ENCODE peak calls at places on chromosomes 3 and 15, in nine cellular contexts. One of them, this sample, is unnamed.

GRCh38 chr15:69577397-69577796 is 124.8 kb downstream of the RPLP1 start:
- DNase-seq in amniotic epithelial cell: no peak
- DNase-seq in RPMI7951: no peak
- DNase-seq in HL-60: no peak
- DNase-seq in naive thymus-derived CD4-positive, alpha-beta T cell: no peak
- DNase-seq in neural crest cell: no peak
- DNase-seq in activated CD8-positive, alpha-beta memory T cell treated with anti-CD3 and anti-CD28 coated beads for 48 hours: no peak
- DNase-seq in NB4: no peak
- DNase-seq in AG20443: no peak
- DNase-seq in this sample: no peak

GRCh38 chr15:32873292-32874114 is 155.7 kb downstream of the GREM1 start:
- DNase-seq in amniotic epithelial cell: peak; percentile 36
- DNase-seq in RPMI7951: peak; percentile 63
- DNase-seq in HL-60: no peak
- DNase-seq in naive thymus-derived CD4-positive, alpha-beta T cell: no peak
- DNase-seq in neural crest cell: no peak
- DNase-seq in activated CD8-positive, alpha-beta memory T cell treated with anti-CD3 and anti-CD28 coated beads for 48 hours: no peak
- DNase-seq in NB4: no peak
- DNase-seq in AG20443: no peak
- DNase-seq in this sample: no peak

GRCh38 chr3:167305340-167305739 is 74.8 kb downstream of the ZBBX start:
- DNase-seq in amniotic epithelial cell: no peak
- DNase-seq in RPMI7951: no peak
- DNase-seq in HL-60: no peak
- DNase-seq in naive thymus-derived CD4-positive, alpha-beta T cell: no peak
- DNase-seq in neural crest cell: no peak
- DNase-seq in activated CD8-positive, alpha-beta memory T cell treated with anti-CD3 and anti-CD28 coated beads for 48 hours: no peak
- DNase-seq in NB4: no peak
- DNase-seq in AG20443: no peak
- DNase-seq in this sample: no peak

GRCh38 chr3:194816748-194817591 is 131.3 kb downstream of the FAM43A start:
- DNase-seq in amniotic epithelial cell: no peak
- DNase-seq in RPMI7951: no peak
- DNase-seq in HL-60: no peak
- DNase-seq in naive thymus-derived CD4-positive, alpha-beta T cell: no peak
- DNase-seq in neural crest cell: no peak
- DNase-seq in activated CD8-positive, alpha-beta memory T cell treated with anti-CD3 and anti-CD28 coated beads for 48 hours: no peak
- DNase-seq in NB4: no peak
- DNase-seq in AG20443: no peak
- DNase-seq in this sample: no peak

GRCh38 chr15:73344051-73344450 is 24.7 kb downstream of the HCN4 start:
- DNase-seq in amniotic epithelial cell: peak; percentile 6
- DNase-seq in RPMI7951: peak; percentile 71
- DNase-seq in HL-60: no peak
- DNase-seq in naive thymus-derived CD4-positive, alpha-beta T cell: no peak
- DNase-seq in neural crest cell: no peak
- DNase-seq in activated CD8-positive, alpha-beta memory T cell treated with anti-CD3 and anti-CD28 coated beads for 48 hours: no peak
- DNase-seq in NB4: no peak
- DNase-seq in AG20443: peak; percentile 38
- DNase-seq in this sample: no peak

GRCh38 chr15:75043509-75044257 is 20.3 kb downstream of the PPCDC start:
- DNase-seq in amniotic epithelial cell: peak; percentile 100
- DNase-seq in RPMI7951: peak; percentile 100
- DNase-seq in HL-60: peak; percentile 86
- DNase-seq in naive thymus-derived CD4-positive, alpha-beta T cell: peak; percentile 26
- DNase-seq in neural crest cell: no peak
- DNase-seq in activated CD8-positive, alpha-beta memory T cell treated with anti-CD3 and anti-CD28 coated beads for 48 hours: no peak
- DNase-seq in NB4: peak; percentile 90
- DNase-seq in AG20443: peak; percentile 96
- DNase-seq in this sample: peak; percentile 59

GRCh38 chr3:4985330-4986174 is 6.3 kb downstream of the BHLHE40 start:
- DNase-seq in amniotic epithelial cell: peak; percentile 77
- DNase-seq in RPMI7951: peak; percentile 94
- DNase-seq in HL-60: no peak
- DNase-seq in naive thymus-derived CD4-positive, alpha-beta T cell: no peak
- DNase-seq in neural crest cell: no peak
- DNase-seq in activated CD8-positive, alpha-beta memory T cell treated with anti-CD3 and anti-CD28 coated beads for 48 hours: no peak
- DNase-seq in NB4: peak; percentile 38
- DNase-seq in AG20443: no peak
- DNase-seq in this sample: no peak

GRCh38 chr15:29874977-29875376 is 52.7 kb upstream of the TJP1 start:
- DNase-seq in amniotic epithelial cell: no peak
- DNase-seq in RPMI7951: no peak
- DNase-seq in HL-60: no peak
- DNase-seq in naive thymus-derived CD4-positive, alpha-beta T cell: no peak
- DNase-seq in neural crest cell: no peak
- DNase-seq in activated CD8-positive, alpha-beta memory T cell treated with anti-CD3 and anti-CD28 coated beads for 48 hours: no peak
- DNase-seq in NB4: no peak
- DNase-seq in AG20443: no peak
- DNase-seq in this sample: no peak

GRCh38 chr15:81115054-81115939 is 18.8 kb upstream of the CFAP161 start:
- DNase-seq in amniotic epithelial cell: no peak
- DNase-seq in RPMI7951: no peak
- DNase-seq in HL-60: no peak
- DNase-seq in naive thymus-derived CD4-positive, alpha-beta T cell: no peak
- DNase-seq in neural crest cell: no peak
- DNase-seq in activated CD8-positive, alpha-beta memory T cell treated with anti-CD3 and anti-CD28 coated beads for 48 hours: no peak
- DNase-seq in NB4: peak; percentile 37
- DNase-seq in AG20443: no peak
- DNase-seq in this sample: no peak

GRCh38 chr3:157248590-157249425 is 88.9 kb upstream of the CCNL1 start:
- DNase-seq in amniotic epithelial cell: peak; percentile 88
- DNase-seq in RPMI7951: peak; percentile 93
- DNase-seq in HL-60: peak; percentile 1
- DNase-seq in naive thymus-derived CD4-positive, alpha-beta T cell: no peak
- DNase-seq in neural crest cell: no peak
- DNase-seq in activated CD8-positive, alpha-beta memory T cell treated with anti-CD3 and anti-CD28 coated beads for 48 hours: no peak
- DNase-seq in NB4: peak; percentile 67
- DNase-seq in AG20443: peak; percentile 84
- DNase-seq in this sample: no peak

GRCh38 chr3:9692416-9692815 is 11.2 kb upstream of the CPNE9 start:
- DNase-seq in amniotic epithelial cell: no peak
- DNase-seq in RPMI7951: no peak
- DNase-seq in HL-60: no peak
- DNase-seq in naive thymus-derived CD4-positive, alpha-beta T cell: no peak
- DNase-seq in neural crest cell: no peak
- DNase-seq in activated CD8-positive, alpha-beta memory T cell treated with anti-CD3 and anti-CD28 coated beads for 48 hours: no peak
- DNase-seq in NB4: no peak
- DNase-seq in AG20443: no peak
- DNase-seq in this sample: no peak

GRCh38 chr3:85835857-85836470 is 877.2 kb downstream of the CADM2 start:
- DNase-seq in amniotic epithelial cell: no peak
- DNase-seq in RPMI7951: no peak
- DNase-seq in HL-60: no peak
- DNase-seq in naive thymus-derived CD4-positive, alpha-beta T cell: no peak
- DNase-seq in neural crest cell: no peak
- DNase-seq in activated CD8-positive, alpha-beta memory T cell treated with anti-CD3 and anti-CD28 coated beads for 48 hours: no peak
- DNase-seq in NB4: no peak
- DNase-seq in AG20443: no peak
- DNase-seq in this sample: no peak

GRCh38 chr3:17974206-17974841 is 231.9 kb upstream of the TBC1D5 start:
- DNase-seq in amniotic epithelial cell: no peak
- DNase-seq in RPMI7951: peak; percentile 13
- DNase-seq in HL-60: no peak
- DNase-seq in naive thymus-derived CD4-positive, alpha-beta T cell: no peak
- DNase-seq in neural crest cell: no peak
- DNase-seq in activated CD8-positive, alpha-beta memory T cell treated with anti-CD3 and anti-CD28 coated beads for 48 hours: no peak
- DNase-seq in NB4: peak; percentile 54
- DNase-seq in AG20443: no peak
- DNase-seq in this sample: no peak

GRCh38 chr15:31049682-31050606 is 51.6 kb downstream of the TRPM1 start:
- DNase-seq in amniotic epithelial cell: no peak
- DNase-seq in RPMI7951: no peak
- DNase-seq in HL-60: peak; percentile 41
- DNase-seq in naive thymus-derived CD4-positive, alpha-beta T cell: no peak
- DNase-seq in neural crest cell: no peak
- DNase-seq in activated CD8-positive, alpha-beta memory T cell treated with anti-CD3 and anti-CD28 coated beads for 48 hours: no peak
- DNase-seq in NB4: peak; percentile 33
- DNase-seq in AG20443: no peak
- DNase-seq in this sample: no peak

GRCh38 chr3:14458434-14459280 is 56.3 kb downstream of the SLC6A6 start:
- DNase-seq in amniotic epithelial cell: no peak
- DNase-seq in RPMI7951: no peak
- DNase-seq in HL-60: no peak
- DNase-seq in naive thymus-derived CD4-positive, alpha-beta T cell: no peak
- DNase-seq in neural crest cell: no peak
- DNase-seq in activated CD8-positive, alpha-beta memory T cell treated with anti-CD3 and anti-CD28 coated beads for 48 hours: no peak
- DNase-seq in NB4: no peak
- DNase-seq in AG20443: no peak
- DNase-seq in this sample: no peak

GRCh38 chr3:107221856-107222255 is 155.4 kb upstream of the CCDC54 start:
- DNase-seq in amniotic epithelial cell: peak; percentile 85
- DNase-seq in RPMI7951: no peak
- DNase-seq in HL-60: no peak
- DNase-seq in naive thymus-derived CD4-positive, alpha-beta T cell: no peak
- DNase-seq in neural crest cell: no peak
- DNase-seq in activated CD8-positive, alpha-beta memory T cell treated with anti-CD3 and anti-CD28 coated beads for 48 hours: no peak
- DNase-seq in NB4: no peak
- DNase-seq in AG20443: no peak
- DNase-seq in this sample: no peak

GRCh38 chr15:26875476-26875850 is 8.6 kb downstream of the GABRA5 start:
- DNase-seq in amniotic epithelial cell: no peak
- DNase-seq in RPMI7951: no peak
- DNase-seq in HL-60: no peak
- DNase-seq in naive thymus-derived CD4-positive, alpha-beta T cell: no peak
- DNase-seq in neural crest cell: no peak
- DNase-seq in activated CD8-positive, alpha-beta memory T cell treated with anti-CD3 and anti-CD28 coated beads for 48 hours: no peak
- DNase-seq in NB4: no peak
- DNase-seq in AG20443: no peak
- DNase-seq in this sample: no peak

GRCh38 chr15:98865397-98866339 is 141.9 kb downstream of the PGPEP1L start:
- DNase-seq in amniotic epithelial cell: peak; percentile 67
- DNase-seq in RPMI7951: peak; percentile 95
- DNase-seq in HL-60: no peak
- DNase-seq in naive thymus-derived CD4-positive, alpha-beta T cell: peak; percentile 48
- DNase-seq in neural crest cell: no peak
- DNase-seq in activated CD8-positive, alpha-beta memory T cell treated with anti-CD3 and anti-CD28 coated beads for 48 hours: peak; percentile 48
- DNase-seq in NB4: peak; percentile 95
- DNase-seq in AG20443: peak; percentile 85
- DNase-seq in this sample: peak; percentile 29

GRCh38 chr3:169041677-169042171 is 621.8 kb downstream of the MECOM start:
- DNase-seq in amniotic epithelial cell: peak; percentile 73
- DNase-seq in RPMI7951: peak; percentile 65
- DNase-seq in HL-60: no peak
- DNase-seq in naive thymus-derived CD4-positive, alpha-beta T cell: no peak
- DNase-seq in neural crest cell: no peak
- DNase-seq in activated CD8-positive, alpha-beta memory T cell treated with anti-CD3 and anti-CD28 coated beads for 48 hours: no peak
- DNase-seq in NB4: peak; percentile 12
- DNase-seq in AG20443: peak; percentile 50
- DNase-seq in this sample: no peak

GRCh38 chr3:68256635-68257034 is 602.2 kb upstream of the SUCLG2 start:
- DNase-seq in amniotic epithelial cell: no peak
- DNase-seq in RPMI7951: no peak
- DNase-seq in HL-60: no peak
- DNase-seq in naive thymus-derived CD4-positive, alpha-beta T cell: no peak
- DNase-seq in neural crest cell: no peak
- DNase-seq in activated CD8-positive, alpha-beta memory T cell treated with anti-CD3 and anti-CD28 coated beads for 48 hours: no peak
- DNase-seq in NB4: peak; percentile 6
- DNase-seq in AG20443: no peak
- DNase-seq in this sample: no peak

GRCh38 chr15:60899322-60899966 is 329.7 kb downstream of the RORA start:
- DNase-seq in amniotic epithelial cell: no peak
- DNase-seq in RPMI7951: no peak
- DNase-seq in HL-60: no peak
- DNase-seq in naive thymus-derived CD4-positive, alpha-beta T cell: no peak
- DNase-seq in neural crest cell: no peak
- DNase-seq in activated CD8-positive, alpha-beta memory T cell treated with anti-CD3 and anti-CD28 coated beads for 48 hours: no peak
- DNase-seq in NB4: no peak
- DNase-seq in AG20443: no peak
- DNase-seq in this sample: no peak

GRCh38 chr15:36877294-36877693 is 223.1 kb downstream of the MEIS2 start:
- DNase-seq in amniotic epithelial cell: no peak
- DNase-seq in RPMI7951: no peak
- DNase-seq in HL-60: no peak
- DNase-seq in naive thymus-derived CD4-positive, alpha-beta T cell: no peak
- DNase-seq in neural crest cell: no peak
- DNase-seq in activated CD8-positive, alpha-beta memory T cell treated with anti-CD3 and anti-CD28 coated beads for 48 hours: no peak
- DNase-seq in NB4: no peak
- DNase-seq in AG20443: no peak
- DNase-seq in this sample: no peak

GRCh38 chr3:11624161-11624560 is 19.6 kb downstream of the VGLL4 start:
- DNase-seq in amniotic epithelial cell: no peak
- DNase-seq in RPMI7951: no peak
- DNase-seq in HL-60: no peak
- DNase-seq in naive thymus-derived CD4-positive, alpha-beta T cell: no peak
- DNase-seq in neural crest cell: no peak
- DNase-seq in activated CD8-positive, alpha-beta memory T cell treated with anti-CD3 and anti-CD28 coated beads for 48 hours: peak; percentile 38
- DNase-seq in NB4: no peak
- DNase-seq in AG20443: no peak
- DNase-seq in this sample: no peak